ENCODE peak calls at places on chromosome 18, in nine cellular contexts. N, D, Q, L, T, H, X, E and I are unnamed samples.
A peak's percentile ranks its signal among the peaks of the same experiment; 100 is the strongest.

GRCh38 chr18:47846431-47846830 is 84.0 kb downstream of the SMAD2 start:
- DNase-seq in X (no peak), Q (no peak), L (no peak), H (no peak), N (no peak), T (no peak), D (no peak), E (no peak), I (no peak)

GRCh38 chr18:58202406-58202730 is 158.3 kb downstream of the NEDD4L start:
- DNase-seq in N (no peak), X (no peak), H (no peak), D (no peak), T (no peak), L (no peak), E (no peak), Q (no peak), I (no peak)

GRCh38 chr18:42268186-42268725 is 313.2 kb downstream of the PIK3C3 start:
- DNase-seq in D (no peak), E (no peak), Q (no peak), X (no peak), N (no peak), T (no peak), H (no peak), L (no peak), I (no peak)

GRCh38 chr18:62288669-62289016 is 36.5 kb upstream of the TNFRSF11A start:
- DNase-seq in H (no peak), E (peak; percentile 14), X (no peak), T (no peak), N (no peak), Q (no peak), D (no peak), L (no peak), I (no peak)

GRCh38 chr18:11279461-11279860 is 130.1 kb upstream of the PIEZO2 start:
- DNase-seq in D (no peak), N (no peak), H (no peak), L (no peak), E (no peak), Q (no peak), T (no peak), X (no peak), I (no peak)

GRCh38 chr18:51151568-51152511 is 45.6 kb downstream of the MEX3C start:
- DNase-seq in E (no peak), D (no peak), X (no peak), Q (no peak), H (no peak), L (no peak), N (peak; percentile 44), T (peak; percentile 40), I (no peak)

GRCh38 chr18:63378919-63379638 is 12.1 kb upstream of the KDSR start:
- DNase-seq in L (no peak), E (no peak), T (no peak), Q (no peak), X (no peak), N (no peak), H (no peak), D (no peak), I (no peak)

GRCh38 chr18:45962866-45963265 is 4.3 kb downstream of the EPG5 start:
- DNase-seq in T (no peak), N (no peak), D (no peak), X (peak; percentile 65), Q (no peak), E (no peak), H (no peak), L (peak; percentile 58), I (no peak)

GRCh38 chr18:9539283-9539682 is 64.0 kb downstream of the RALBP1 start:
- DNase-seq in H (no peak), Q (no peak), X (peak; percentile 73), N (no peak), L (peak; percentile 94), T (no peak), D (no peak), E (no peak), I (no peak)

GRCh38 chr18:25289040-25289631 is 62.8 kb downstream of the ZNF521 start:
- DNase-seq in L (peak; percentile 97), D (no peak), Q (no peak), X (peak; percentile 83), H (no peak), N (no peak), E (no peak), T (no peak), I (no peak)

GRCh38 chr18:76169733-76170132 is 325.3 kb downstream of the ZNF516 start:
- DNase-seq in T (no peak), X (no peak), E (no peak), L (no peak), N (no peak), Q (no peak), H (no peak), D (no peak), I (no peak)